ENCODE peak calls at places on chromosomes 12 and 14, in four cellular contexts. V, Z, I and D are unnamed samples.

GRCh38 chr12:97301576-97301975 is 161.0 kb upstream of the RMST start:
- DNase-seq in V (no peak), Z (peak), I (no peak), D (no peak)

GRCh38 chr12:108768591-108769500 is 37.5 kb upstream of the CORO1C start:
- DNase-seq in V (peak), Z (no peak), I (peak), D (no peak)

GRCh38 chr12:1939745-1940607 is 21.5 kb upstream of the CACNA2D4 start:
- DNase-seq in V (peak), Z (peak), I (peak), D (peak)

GRCh38 chr12:110135012-110135411 is 10.9 kb downstream of the IFT81 start:
- DNase-seq in V (peak), Z (no peak), I (no peak), D (no peak)

GRCh38 chr14:60544659-60545058 is 35.7 kb downstream of the SIX6 start:
- DNase-seq in V (no peak), Z (no peak), I (no peak), D (no peak)

GRCh38 chr12:63007726-63008125 is 72.8 kb upstream of the PPM1H start:
- DNase-seq in V (no peak), Z (no peak), I (no peak), D (no peak)

GRCh38 chr12:26936559-26937442 is 980 bp downstream of the INTS13 start:
- DNase-seq in V (no peak), Z (no peak), I (peak), D (peak)

GRCh38 chr12:44155349-44155748 is 319.5 kb downstream of the TMEM117 start:
- DNase-seq in V (no peak), Z (no peak), I (no peak), D (no peak)

GRCh38 chr12:124737772-124738635 is 125.7 kb downstream of the SCARB1 start:
- DNase-seq in V (no peak), Z (no peak), I (no peak), D (no peak)

GRCh38 chr12:49783917-49784676 is 42.7 kb downstream of the TMBIM6 start:
- DNase-seq in V (no peak), Z (no peak), I (no peak), D (no peak)

GRCh38 chr14:104549536-104550339 is 29.8 kb upstream of the C14orf180 start:
- DNase-seq in V (no peak), Z (no peak), I (no peak), D (no peak)

GRCh38 chr12:57430117-57430930 is 519 bp downstream of the R3HDM2 start:
- DNase-seq in V (peak), Z (no peak), I (peak), D (peak)

GRCh38 chr12:64583395-64584172 is 26.7 kb upstream of the RASSF3 start:
- DNase-seq in V (no peak), Z (peak), I (no peak), D (no peak)

GRCh38 chr12:3964404-3964803 is 91.2 kb upstream of the PARP11 start:
- DNase-seq in V (peak), Z (peak), I (peak), D (no peak)

GRCh38 chr14:91796622-91797347 is 64.9 kb upstream of the CATSPERB start:
- DNase-seq in V (no peak), Z (no peak), I (no peak), D (no peak)

DNA sequence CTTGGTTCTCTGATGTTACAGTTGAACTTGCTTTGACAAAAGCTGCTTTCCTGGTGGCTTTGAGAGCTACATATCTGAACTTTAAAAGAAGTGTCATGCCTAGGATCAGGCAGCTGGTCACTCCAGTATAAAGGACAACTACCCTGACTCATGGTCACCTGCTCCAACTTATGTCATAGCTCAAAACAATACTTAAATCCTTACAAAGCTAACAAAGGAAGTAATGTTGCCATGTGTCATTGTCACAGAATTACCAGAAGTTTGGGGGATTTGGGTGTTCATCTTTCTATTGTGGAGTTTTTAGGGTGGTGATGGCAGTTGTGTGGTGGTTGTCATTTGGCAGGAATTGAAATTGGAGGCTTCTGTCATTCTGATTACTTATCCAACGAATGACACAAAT is 1.8 kb upstream of the TCP11L2 start:
- DNase-seq in V (no peak), Z (no peak), I (no peak), D (no peak)
- H3K27ac ChIP-seq in V (peak), Z (no peak), I (no peak), D (no peak)

GRCh38 chr12:53501615-53502181 is 615 bp downstream of the TARBP2 start:
- DNase-seq in V (no peak), Z (no peak), I (no peak), D (no peak)
- TF ChIP-seq CTCF in V (no peak), Z (no peak), I (no peak), D (no peak)

GRCh38 chr12:114790276-114790675 is 106.3 kb upstream of the TBX3 start:
- DNase-seq in V (no peak), Z (no peak), I (no peak), D (no peak)
- H3K27ac ChIP-seq in V (no peak), Z (no peak), I (no peak), D (no peak)

GRCh38 chr14:68229423-68229831 is 409.8 kb downstream of the RAD51B start:
- DNase-seq in V (no peak), Z (no peak), I (no peak), D (no peak)
- TF ChIP-seq CTCF in V (no peak), Z (no peak), I (no peak), D (no peak)

DNA sequence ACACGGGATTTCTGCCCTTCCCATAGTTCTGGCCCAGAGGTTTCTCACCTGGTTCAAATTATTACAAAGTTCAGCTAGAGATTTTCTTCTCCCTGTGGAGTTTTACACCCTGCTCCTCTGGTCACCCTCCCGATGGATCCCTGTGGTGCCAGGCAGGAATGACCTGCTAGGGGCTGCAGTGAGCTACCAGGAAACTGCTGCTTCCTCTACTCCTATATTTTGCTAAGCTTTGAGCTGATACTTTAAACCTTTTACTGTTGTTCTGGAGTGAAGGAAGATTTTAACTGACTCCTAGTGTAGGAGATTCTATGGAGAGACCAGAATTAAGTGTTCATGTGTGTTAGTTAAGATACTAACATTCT is 30.4 kb upstream of the LRIG3 start:
- DNase-seq in V (no peak), Z (no peak), I (no peak), D (no peak)
- H3K27ac ChIP-seq in V (no peak), Z (no peak), I (no peak), D (no peak)

DNA sequence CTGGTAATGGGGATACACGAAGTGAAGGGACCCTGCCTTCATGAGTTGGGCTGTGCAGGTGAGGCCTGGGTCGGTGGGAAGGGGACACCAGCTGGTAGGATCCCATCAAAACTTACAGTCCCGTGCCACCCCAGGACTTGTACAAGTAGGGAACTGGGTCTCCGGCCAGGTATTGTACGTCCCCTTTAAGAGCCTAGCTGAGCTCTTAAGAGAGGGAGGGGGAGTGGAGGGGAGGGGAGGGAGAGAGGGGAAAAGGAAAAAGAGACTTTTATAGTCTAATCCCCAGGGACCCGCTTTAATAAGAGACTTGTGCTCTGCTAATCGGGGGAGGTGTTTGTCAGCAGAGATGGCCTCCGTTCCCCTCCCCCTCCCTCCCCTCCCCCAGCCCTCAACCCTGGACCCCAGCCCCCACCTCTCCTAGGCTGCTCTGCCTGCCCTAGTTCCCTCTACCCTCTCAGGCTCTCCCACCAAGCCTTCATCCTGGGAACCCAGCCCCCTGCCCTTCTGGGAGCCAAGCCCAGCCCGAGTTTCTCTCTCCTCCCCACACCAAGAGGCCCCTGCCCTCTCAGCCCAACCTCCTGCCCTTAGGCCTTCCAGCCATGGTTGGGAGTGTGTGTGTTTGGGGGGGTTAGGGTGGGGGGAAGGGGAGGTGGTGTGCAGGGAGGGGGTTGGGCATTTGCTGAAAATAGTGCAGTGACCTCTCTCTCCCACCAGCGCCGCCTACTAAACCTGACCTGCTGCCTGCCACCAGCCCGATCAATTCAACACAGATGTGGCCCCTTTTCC is 2.6 kb downstream of the GDF11 start:
- DNase-seq in V (peak), Z (peak), I (no peak), D (no peak)
- TF ChIP-seq CTCF in V (no peak), Z (peak), I (no peak), D (no peak)

GRCh38 chr12:104480826-104481457 is 24.2 kb downstream of the CHST11 start:
- DNase-seq in V (no peak), Z (no peak), I (no peak), D (no peak)

GRCh38 chr12:104477812-104478388 is 21.2 kb downstream of the CHST11 start:
- DNase-seq in V (no peak), Z (no peak), I (no peak), D (peak)

GRCh38 chr12:104478396-104479140 is 21.8 kb downstream of the CHST11 start:
- DNase-seq in V (no peak), Z (no peak), I (peak), D (peak)

GRCh38 chr12:104480012-104480411 is 23.3 kb downstream of the CHST11 start:
- DNase-seq in V (no peak), Z (no peak), I (no peak), D (no peak)

GRCh38 chr12:104479141-104479662 is 22.5 kb downstream of the CHST11 start:
- DNase-seq in V (no peak), Z (no peak), I (no peak), D (no peak)
- H3K27ac ChIP-seq in V (no peak), Z (no peak), I (peak), D (peak)

DNA sequence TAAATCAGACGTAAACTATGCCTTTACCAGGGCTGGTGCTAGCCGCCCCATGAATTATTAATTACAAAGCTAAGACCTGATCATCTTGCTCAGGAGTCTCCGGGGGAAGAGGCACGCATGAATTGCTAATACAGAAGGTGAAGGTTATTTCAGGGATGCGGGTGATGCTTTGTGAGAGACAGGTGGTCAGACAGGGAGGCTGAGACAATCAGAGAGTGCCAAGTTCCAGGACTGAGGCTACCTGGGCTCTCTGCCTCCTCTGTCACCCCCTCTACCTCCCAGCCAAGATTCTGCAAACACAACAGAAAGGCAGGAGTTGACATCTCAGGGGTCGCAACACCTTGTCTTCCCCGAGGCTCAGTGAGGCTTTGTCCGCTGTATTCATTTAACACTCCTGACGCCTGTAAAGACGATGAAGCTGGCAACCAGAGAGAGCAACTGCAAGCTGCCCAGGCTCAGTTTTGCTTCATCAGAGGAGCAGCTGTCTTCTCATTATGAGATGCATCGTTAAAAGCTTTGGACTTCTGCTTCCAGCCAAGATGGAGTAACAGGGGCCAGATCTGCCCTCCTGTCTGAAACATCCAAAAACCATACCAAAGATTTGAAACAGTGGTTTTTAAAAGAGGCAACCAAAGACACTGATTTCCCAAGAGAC is 46.6 kb downstream of the PRIMA1 start:
- DNase-seq in V (no peak), Z (no peak), I (no peak), D (no peak)
- TF ChIP-seq CTCF in V (no peak), Z (no peak), I (no peak), D (no peak)

GRCh38 chr14:101194356-101195308 is 291.1 kb upstream of the RTL1 start:
- DNase-seq in V (no peak), Z (no peak), I (no peak), D (no peak)

GRCh38 chr14:101195309-101195724 is 291.8 kb upstream of the RTL1 start:
- DNase-seq in V (no peak), Z (no peak), I (no peak), D (no peak)

GRCh38 chr14:101192661-101193000 is 289.1 kb upstream of the RTL1 start:
- DNase-seq in V (no peak), Z (no peak), I (no peak), D (no peak)

GRCh38 chr14:101193126-101193844 is 289.8 kb upstream of the RTL1 start:
- DNase-seq in V (no peak), Z (no peak), I (no peak), D (no peak)

GRCh38 chr14:101193845-101194355 is 290.4 kb upstream of the RTL1 start:
- DNase-seq in V (no peak), Z (no peak), I (no peak), D (no peak)
- H3K27ac ChIP-seq in V (no peak), Z (no peak), I (no peak), D (no peak)